ENCODE peak calls at places on chromosomes 13 and 19, in nine cellular contexts. I is fibroblast of mammary gland, H is endothelial cell, T is lower lobe of right lung, M is osteoblast, X is fibroblast of the aortic adventitia, Y is Caco-2, O is stomach, Z is fibroblast of pulmonary artery. D is an unnamed sample.

GRCh38 chr19:50263176-50263575 is 59.8 kb downstream of the MYH14 start:
- DNase-seq in I (no peak), H (no peak), T (no peak), M (peak), X (no peak), Y (no peak), O (no peak), Z (no peak), D (no peak)

GRCh38 chr19:10430505-10431253 is 10.3 kb downstream of the PDE4A start:
- DNase-seq in I (no peak), H (no peak), T (peak), M (peak), X (peak), Y (no peak), O (peak), Z (peak), D (peak)

GRCh38 chr19:58385313-58386165 is 1.5 kb upstream of the RPS5 start:
- DNase-seq in I (no peak), H (no peak), T (peak), M (peak), X (no peak), Y (no peak), O (no peak), Z (no peak), D (no peak)

GRCh38 chr13:51058461-51059167 is 52.5 kb downstream of the C13orf42 start:
- DNase-seq in I (no peak), H (no peak), T (no peak), M (no peak), X (no peak), Y (no peak), O (no peak), Z (no peak), D (no peak)

GRCh38 chr13:110387451-110388140 is 80.5 kb downstream of the COL4A2 start:
- DNase-seq in I (peak), H (no peak), T (no peak), M (no peak), X (peak), Y (no peak), O (no peak), Z (peak), D (peak)

GRCh38 chr13:75770164-75771145 is 134.3 kb downstream of the LMO7 start:
- DNase-seq in I (peak), H (no peak), T (no peak), M (no peak), X (peak), Y (no peak), O (no peak), Z (no peak), D (no peak)

GRCh38 chr13:47252627-47253026 is 355.8 kb upstream of the HTR2A start:
- DNase-seq in I (peak), H (no peak), T (no peak), M (no peak), X (peak), Y (no peak), O (no peak), Z (peak), D (no peak)

GRCh38 chr13:111255228-111255790 is 65.1 kb upstream of the TEX29 start:
- DNase-seq in I (no peak), H (no peak), T (no peak), M (no peak), X (no peak), Y (no peak), O (no peak), Z (no peak), D (no peak)

GRCh38 chr13:49669735-49670309 is 21.5 kb downstream of the EBPL start:
- DNase-seq in I (peak), H (peak), T (no peak), M (no peak), X (peak), Y (peak), O (peak), Z (peak), D (peak)

GRCh38 chr19:57302020-57302465 is 18.2 kb upstream of the ZNF543 start:
- DNase-seq in I (peak), H (no peak), T (no peak), M (peak), X (peak), Y (no peak), O (no peak), Z (peak), D (no peak)
- TF ChIP-seq CTCF in I (peak), H (no peak), T (no peak), M (no peak), X (no peak), Y (no peak), O (no peak), Z (peak), D (no peak)

GRCh38 chr13:94344126-94344863 is 135.2 kb downstream of the DCT start:
- DNase-seq in I (peak), H (no peak), T (no peak), M (peak), X (peak), Y (no peak), O (no peak), Z (no peak), D (no peak)

GRCh38 chr13:94346261-94347019 is 133.0 kb downstream of the DCT start:
- DNase-seq in I (no peak), H (no peak), T (no peak), M (no peak), X (no peak), Y (no peak), O (no peak), Z (no peak), D (no peak)

GRCh38 chr13:94343243-94343585 is 136.3 kb downstream of the DCT start:
- DNase-seq in I (peak), H (no peak), T (no peak), M (peak), X (peak), Y (no peak), O (no peak), Z (no peak), D (no peak)

GRCh38 chr13:94342436-94343242 is 136.8 kb downstream of the DCT start:
- DNase-seq in I (peak), H (no peak), T (no peak), M (peak), X (no peak), Y (no peak), O (no peak), Z (no peak), D (no peak)

GRCh38 chr13:94345374-94346195 is 133.9 kb downstream of the DCT start:
- DNase-seq in I (peak), H (no peak), T (no peak), M (no peak), X (peak), Y (no peak), O (no peak), Z (peak), D (no peak)
- TF ChIP-seq CTCF in I (no peak), H (no peak), T (no peak), M (no peak), X (peak), Y (no peak), O (no peak), Z (peak), D (no peak)

GRCh38 chr13:27665333-27665732 is 43.6 kb downstream of the POLR1D start:
- DNase-seq in I (no peak), H (no peak), T (no peak), M (no peak), X (peak), Y (peak), O (no peak), Z (no peak), D (no peak)
- TF ChIP-seq CTCF in I (peak), H (no peak), T (no peak), M (peak), X (peak), Y (no peak), O (no peak), Z (peak), D (no peak)

GRCh38 chr13:40774672-40775071 is 3.7 kb upstream of the MRPS31 start:
- DNase-seq in I (no peak), H (no peak), T (no peak), M (no peak), X (no peak), Y (no peak), O (no peak), Z (no peak), D (no peak)

GRCh38 chr13:40769970-40770369 is 1.0 kb downstream of the MRPS31 start:
- DNase-seq in I (no peak), H (no peak), T (no peak), M (no peak), X (no peak), Y (no peak), O (no peak), Z (no peak), D (no peak)

GRCh38 chr13:40772765-40773473 is 1.9 kb upstream of the MRPS31 start:
- DNase-seq in I (no peak), H (no peak), T (no peak), M (no peak), X (no peak), Y (peak), O (no peak), Z (no peak), D (no peak)

GRCh38 chr13:40770934-40771618 is at the start of gene MRPS31:
- DNase-seq in I (peak), H (peak), T (peak), M (peak), X (peak), Y (peak), O (peak), Z (peak), D (peak)

DNA sequence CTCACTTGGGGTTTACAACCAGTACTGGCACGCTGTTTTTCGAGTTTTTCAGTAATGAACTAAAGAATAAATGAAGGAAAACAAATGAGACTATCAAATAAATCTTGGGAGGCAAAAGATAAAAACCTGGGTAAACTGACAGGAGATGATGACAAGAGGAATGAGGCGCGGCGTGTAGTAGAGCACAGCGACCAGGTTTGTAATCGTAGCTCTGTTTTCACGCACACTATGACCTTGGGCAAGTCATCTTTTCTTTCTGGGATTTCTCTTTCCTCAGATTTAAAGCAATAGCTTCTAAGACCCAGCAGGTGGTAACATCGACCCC is 419 bp downstream of the MRPS31 start:
- DNase-seq in I (no peak), H (no peak), T (no peak), M (no peak), X (no peak), Y (no peak), O (no peak), Z (no peak), D (no peak)
- TF ChIP-seq CTCF in I (no peak), H (no peak), T (no peak), M (no peak), X (no peak), Y (no peak), O (no peak), Z (no peak), D (no peak)

DNA sequence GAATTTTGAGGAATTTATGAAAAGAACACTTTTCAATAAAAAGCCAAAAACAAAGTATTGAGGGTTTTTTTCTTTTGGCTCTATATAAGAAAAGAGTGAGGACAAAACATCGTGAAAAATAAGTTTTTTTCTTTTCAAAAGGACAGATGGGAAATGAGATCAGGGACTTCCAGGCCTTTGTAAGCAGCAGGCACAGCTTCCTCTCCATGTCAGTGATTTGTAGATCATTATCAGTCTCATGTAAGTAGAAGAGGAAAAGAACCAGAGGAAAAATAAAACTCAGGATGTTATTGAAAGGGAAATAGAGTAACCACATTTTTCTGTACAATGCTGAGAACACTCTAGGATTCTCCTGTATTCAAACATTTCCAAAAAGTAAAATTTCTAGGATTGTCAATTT is 29.9 kb downstream of the DOCK9 start:
- DNase-seq in I (no peak), H (no peak), T (no peak), M (no peak), X (no peak), Y (no peak), O (no peak), Z (peak), D (no peak)
- TF ChIP-seq CTCF in I (no peak), H (no peak), T (no peak), M (no peak), X (no peak), Y (no peak), O (no peak), Z (no peak), D (no peak)

GRCh38 chr19:38143847-38144246 is 80.2 kb downstream of the DPF1 start:
- DNase-seq in I (no peak), H (no peak), T (no peak), M (no peak), X (no peak), Y (peak), O (no peak), Z (no peak), D (no peak)
- TF ChIP-seq CTCF in I (no peak), H (no peak), T (no peak), M (peak), X (no peak), Y (no peak), O (no peak), Z (peak), D (peak)

DNA sequence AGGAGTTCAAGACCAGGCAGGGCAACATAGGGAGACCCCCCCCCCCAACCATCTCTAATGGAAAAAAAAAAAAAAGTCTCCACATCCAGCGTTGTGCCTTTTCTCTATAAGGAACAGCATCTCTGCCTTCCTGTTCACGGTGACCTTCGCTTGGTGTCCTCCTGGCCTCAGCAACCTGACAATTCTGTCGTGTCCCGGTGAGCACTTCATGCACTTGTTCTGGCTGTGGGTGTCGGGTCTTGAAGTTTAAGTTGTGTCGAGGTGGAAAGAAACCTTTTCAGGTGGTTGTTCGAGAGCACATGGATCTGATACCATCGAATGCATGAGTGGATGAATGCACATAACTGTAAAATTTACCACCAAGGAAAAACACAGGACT is 594 bp downstream of the ZNF559 start:
- DNase-seq in I (no peak), H (no peak), T (no peak), M (no peak), X (no peak), Y (no peak), O (no peak), Z (no peak), D (no peak)
- TF ChIP-seq CTCF in I (no peak), H (no peak), T (no peak), M (no peak), X (no peak), Y (no peak), O (no peak), Z (no peak), D (no peak)

DNA sequence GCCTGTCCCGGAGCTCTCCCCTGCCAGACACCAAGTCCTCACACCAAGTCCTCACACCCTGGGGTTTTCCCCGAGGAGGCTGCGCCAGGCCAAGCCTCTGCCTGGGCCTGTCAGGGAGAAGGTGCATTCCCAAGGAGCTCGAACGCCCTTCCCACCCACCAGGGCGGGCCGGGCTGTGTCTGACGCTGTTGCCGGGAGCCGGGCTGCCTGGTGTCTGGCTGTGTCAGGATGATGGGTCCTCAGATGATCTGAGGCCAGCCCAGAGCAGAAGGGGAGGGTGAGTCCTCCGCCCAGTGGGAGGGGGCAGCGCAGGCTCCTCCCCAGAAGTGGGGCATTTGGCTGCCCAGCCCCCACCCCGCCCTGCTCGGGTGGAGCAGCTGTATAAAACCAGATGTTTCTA is 2.3 kb upstream of the HAS1 start:
- DNase-seq in I (peak), H (no peak), T (no peak), M (peak), X (peak), Y (no peak), O (no peak), Z (peak), D (no peak)
- TF ChIP-seq CTCF in I (no peak), H (no peak), T (no peak), M (no peak), X (no peak), Y (no peak), O (no peak), Z (no peak), D (no peak)

GRCh38 chr19:18866800-18867123 is 29.2 kb downstream of the CERS1 start:
- DNase-seq in I (no peak), H (no peak), T (no peak), M (no peak), X (no peak), Y (no peak), O (no peak), Z (no peak), D (no peak)
- TF ChIP-seq CTCF in I (no peak), H (peak), T (peak), M (peak), X (no peak), Y (no peak), O (no peak), Z (no peak), D (no peak)

GRCh38 chr13:44437356-44438233 is 64.0 kb downstream of the SERP2 start:
- DNase-seq in I (peak), H (no peak), T (no peak), M (no peak), X (peak), Y (no peak), O (no peak), Z (peak), D (peak)

GRCh38 chr13:44434441-44435141 is 61.0 kb downstream of the SERP2 start:
- DNase-seq in I (no peak), H (no peak), T (no peak), M (no peak), X (no peak), Y (no peak), O (no peak), Z (no peak), D (no peak)

GRCh38 chr13:44438234-44438579 is 64.6 kb downstream of the SERP2 start:
- DNase-seq in I (no peak), H (no peak), T (no peak), M (no peak), X (no peak), Y (no peak), O (no peak), Z (no peak), D (no peak)

GRCh38 chr13:44435142-44435982 is 61.7 kb downstream of the SERP2 start:
- DNase-seq in I (peak), H (peak), T (peak), M (peak), X (peak), Y (peak), O (peak), Z (peak), D (peak)

DNA sequence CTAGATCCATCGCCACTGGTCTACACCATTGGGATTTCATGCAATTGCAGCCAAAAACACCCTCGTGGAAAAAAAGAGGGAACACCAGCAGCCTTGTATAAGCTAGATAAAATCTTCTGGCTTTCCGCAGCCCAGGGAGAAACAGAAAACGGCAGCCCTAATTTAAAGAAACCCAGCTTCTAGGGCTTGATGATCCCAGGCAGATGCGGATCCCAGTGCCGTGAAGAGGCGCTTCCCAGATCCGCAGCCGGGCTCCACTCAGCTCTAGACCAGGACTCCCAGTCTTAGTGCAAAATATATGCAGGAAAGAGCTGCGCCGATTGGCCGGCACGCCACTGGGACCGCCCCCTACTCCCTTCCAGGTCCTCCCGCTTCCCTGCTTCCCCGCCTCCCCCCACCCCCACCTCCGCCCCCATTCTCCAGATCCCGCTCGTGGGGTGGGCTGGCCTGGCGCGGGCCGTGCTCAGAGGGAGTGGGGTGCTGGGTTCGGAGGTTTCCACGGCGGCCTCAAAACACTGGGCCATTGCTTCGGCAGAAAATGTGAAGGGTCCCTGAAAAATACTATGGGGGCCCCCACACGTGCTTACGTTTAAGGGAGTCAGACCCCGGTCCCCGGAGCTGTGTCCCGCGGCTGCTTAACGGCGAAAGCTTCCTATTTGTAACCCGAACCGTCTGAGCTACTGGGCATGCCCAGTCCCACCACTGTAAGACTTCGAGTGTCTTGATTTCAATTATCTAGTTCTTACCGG is 63.1 kb downstream of the SERP2 start:
- DNase-seq in I (peak), H (peak), T (peak), M (peak), X (peak), Y (peak), O (peak), Z (peak), D (peak)
- TF ChIP-seq CTCF in I (no peak), H (no peak), T (no peak), M (no peak), X (no peak), Y (no peak), O (no peak), Z (no peak), D (no peak)